ENCODE peak calls at places on chromosomes 2 and 18, in four cellular contexts. Z is endodermal cell, G is suprapubic skin, I is lower lobe of right lung. R is an unnamed sample.

GRCh38 chr2:25078171-25079049 is 36.5 kb downstream of the EFR3B start:
- DNase-seq in Z (peak; percentile 74), G (no peak), I (no peak), R (no peak)

GRCh38 chr2:239443666-239444567 is 43.1 kb upstream of the HDAC4 start:
- DNase-seq in Z (peak; percentile 38), G (no peak), I (no peak), R (no peak)

GRCh38 chr2:219521066-219521880 is 7.0 kb downstream of the ASIC4 start:
- DNase-seq in Z (peak; percentile 94), G (no peak), I (no peak), R (no peak)

GRCh38 chr2:85702172-85702571 is 8.0 kb downstream of the GNLY start:
- DNase-seq in Z (no peak), G (no peak), I (no peak), R (no peak)

GRCh38 chr18:37222383-37223378 is 342.9 kb downstream of the CELF4 start:
- DNase-seq in Z (no peak), G (no peak), I (no peak), R (no peak)

GRCh38 chr2:165698621-165698946 is 95.5 kb downstream of the GALNT3 start:
- DNase-seq in Z (peak; percentile 74), G (no peak), I (no peak), R (no peak)

GRCh38 chr2:195612515-195613495 is 44.2 kb upstream of the SLC39A10 start:
- DNase-seq in Z (peak; percentile 88), G (no peak), I (no peak), R (no peak)

GRCh38 chr2:226466589-226466988 is 333.0 kb downstream of the IRS1 start:
- DNase-seq in Z (no peak), G (no peak), I (no peak), R (no peak)

GRCh38 chr2:224142397-224143312 is 103.6 kb upstream of the SERPINE2 start:
- DNase-seq in Z (no peak), G (no peak), I (no peak), R (no peak)

GRCh38 chr2:230713331-230714121 is 884 bp downstream of the CAB39 start:
- DNase-seq in Z (peak; percentile 80), G (peak; percentile 80), I (peak; percentile 71), R (peak; percentile 76)

GRCh38 chr18:25467226-25468065 is 115.5 kb upstream of the ZNF521 start:
- DNase-seq in Z (no peak), G (no peak), I (no peak), R (no peak)

GRCh38 chr2:73593676-73594075 is 48.5 kb downstream of the NAT8 start:
- DNase-seq in Z (no peak), G (no peak), I (no peak), R (no peak)

GRCh38 chr2:164757934-164758695 is 83.5 kb downstream of the COBLL1 start:
- DNase-seq in Z (no peak), G (no peak), I (no peak), R (no peak)

GRCh38 chr2:97745474-97746172 is 32.2 kb downstream of the ZAP70 start:
- DNase-seq in Z (no peak), G (peak; percentile 11), I (no peak), R (no peak)

GRCh38 chr18:2878656-2879330 is 32.0 kb downstream of the EMILIN2 start:
- DNase-seq in Z (no peak), G (no peak), I (no peak), R (peak; percentile 61)

GRCh38 chr2:172234716-172235661 is 132.3 kb upstream of the DLX2 start:
- DNase-seq in Z (peak; percentile 93), G (no peak), I (no peak), R (no peak)

GRCh38 chr2:4516362-4516761 is 813.0 kb downstream of the DCDC2C start:
- DNase-seq in Z (no peak), G (no peak), I (no peak), R (no peak)

GRCh38 chr2:147610491-147611050 is 234.3 kb upstream of the ACVR2A start:
- DNase-seq in Z (no peak), G (no peak), I (no peak), R (no peak)

GRCh38 chr2:105597831-105598293 is 146.8 kb upstream of the NCK2 start:
- DNase-seq in Z (no peak), G (peak; percentile 43), I (no peak), R (no peak)

GRCh38 chr2:2848621-2849443 is 517.8 kb upstream of the MYT1L start:
- DNase-seq in Z (no peak), G (no peak), I (no peak), R (no peak)

GRCh38 chr18:79429785-79430281 is 34.1 kb downstream of the NFATC1 start:
- DNase-seq in Z (no peak), G (no peak), I (no peak), R (no peak)

GRCh38 chr2:27202829-27203228 is 9.0 kb upstream of the ATRAID start:
- DNase-seq in Z (no peak), G (peak; percentile 28), I (no peak), R (peak; percentile 31)

GRCh38 chr2:53770264-53770663 is 2.7 kb downstream of the CHAC2 start:
- DNase-seq in Z (no peak), G (no peak), I (no peak), R (no peak)

GRCh38 chr18:6874316-6874715 is 144.8 kb downstream of the ARHGAP28 start:
- DNase-seq in Z (no peak), G (no peak), I (no peak), R (no peak)
- TF ChIP-seq CTCF in Z (no peak), G (no peak), I (no peak), R (no peak)

DNA sequence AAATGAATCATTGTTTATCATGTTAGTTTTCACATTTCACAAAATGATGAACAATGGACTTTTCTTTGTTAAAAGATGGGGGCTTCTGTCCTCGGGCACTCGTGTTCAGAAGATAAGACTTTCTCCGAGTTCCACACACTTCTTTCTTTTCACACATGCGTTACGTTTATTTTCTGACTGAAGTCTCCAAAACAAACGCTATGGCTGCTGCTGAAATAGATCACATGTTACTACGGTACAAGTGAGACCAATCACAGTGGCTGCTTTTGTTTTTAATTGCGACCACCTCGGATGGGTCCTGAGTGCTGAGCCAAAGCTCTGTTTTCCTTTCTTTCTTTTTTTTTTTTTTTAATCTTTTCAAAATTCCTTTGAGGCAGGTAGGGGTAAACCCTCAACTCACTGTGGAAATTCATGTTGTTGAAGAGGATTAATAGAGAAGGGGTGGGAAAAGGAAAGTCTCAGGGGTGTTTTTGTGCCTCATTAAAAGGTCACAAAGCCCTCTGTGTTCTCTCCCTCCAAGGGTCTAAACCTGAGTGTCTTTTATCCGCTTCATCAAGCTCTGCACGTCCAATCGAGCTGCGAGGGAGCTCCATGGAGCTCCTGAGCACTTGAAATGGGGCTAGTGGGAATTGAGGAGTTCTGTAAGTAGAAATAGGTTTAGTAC is 48.2 kb downstream of the ARL4C start:
- DNase-seq in Z (no peak), G (no peak), I (no peak), R (no peak)
- H3K27ac ChIP-seq in Z (peak overlapping the region; percentile 95), G (no peak overlapping the region), I (no peak overlapping the region), R (no peak overlapping the region)

GRCh38 chr18:62729487-62730386 is 14.4 kb downstream of the PHLPP1 start:
- DNase-seq in Z (no peak), G (no peak), I (no peak), R (no peak)

GRCh38 chr18:62721837-62722795 is 6.8 kb downstream of the PHLPP1 start:
- DNase-seq in Z (no peak), G (no peak), I (no peak), R (no peak)

GRCh38 chr18:62723666-62724281 is 8.4 kb downstream of the PHLPP1 start:
- DNase-seq in Z (no peak), G (no peak), I (no peak), R (no peak)

GRCh38 chr18:62728254-62728653 is 12.9 kb downstream of the PHLPP1 start:
- DNase-seq in Z (no peak), G (no peak), I (no peak), R (no peak)

GRCh38 chr18:62725896-62726295 is 10.6 kb downstream of the PHLPP1 start:
- DNase-seq in Z (no peak), G (no peak), I (no peak), R (no peak)
- TF ChIP-seq CTCF in Z (no peak), G (no peak), I (no peak), R (no peak)

DNA sequence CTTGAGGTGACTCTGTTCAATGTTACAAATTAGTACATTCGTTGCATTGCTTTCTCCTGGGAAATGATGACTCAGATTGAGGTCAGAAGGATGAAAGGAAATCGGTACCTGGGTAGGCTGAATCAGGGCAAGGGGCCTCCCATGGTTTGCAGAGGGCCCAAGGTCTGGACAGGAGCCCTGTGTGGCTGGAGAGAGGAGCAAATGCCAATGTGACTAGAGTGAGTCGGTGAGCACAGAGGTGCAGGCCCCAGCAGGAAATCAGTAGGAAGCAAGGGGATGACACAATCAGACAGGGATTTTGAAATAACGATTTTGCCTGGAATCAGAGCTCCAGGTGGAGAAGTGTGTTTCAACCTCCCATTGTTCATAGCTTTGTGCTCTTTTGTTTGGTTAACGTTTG is 118.9 kb downstream of the CCDC102B start:
- DNase-seq in Z (no peak), G (no peak), I (no peak), R (no peak)
- H3K27ac ChIP-seq in Z (no peak overlapping the region), G (no peak overlapping the region), I (no peak overlapping the region), R (no peak overlapping the region)

GRCh38 chr2:29640360-29640759 is 281.0 kb downstream of the ALK start:
- DNase-seq in Z (no peak), G (no peak), I (no peak), R (no peak)

GRCh38 chr2:29650634-29651097 is 270.7 kb downstream of the ALK start:
- DNase-seq in Z (no peak), G (no peak), I (no peak), R (no peak)

GRCh38 chr2:29644949-29645348 is 276.4 kb downstream of the ALK start:
- DNase-seq in Z (no peak), G (no peak), I (no peak), R (no peak)
- TF ChIP-seq CTCF in Z (peak; percentile 46), G (no peak), I (no peak), R (no peak)

GRCh38 chr2:241809383-241810303 is 650 bp downstream of the NEU4 start:
- DNase-seq in Z (peak; percentile 43), G (no peak), I (no peak), R (peak; percentile 72)
- H3K27ac ChIP-seq in Z (no peak overlapping the region), G (no peak overlapping the region), I (no peak overlapping the region), R (no peak overlapping the region)

GRCh38 chr2:71603851-71604708 is 150.7 kb downstream of the DYSF start:
- DNase-seq in Z (peak; percentile 55), G (peak; percentile 68), I (peak; percentile 26), R (peak; percentile 67)
- TF ChIP-seq CTCF in Z (peak; percentile 39), G (no peak), I (no peak), R (no peak)